ENCODE peak calls at places on chromosomes 11 and 22, in nine cellular contexts. One of them, this sample, is unnamed.

GRCh38 chr11:35852056-35852455 is 91.8 kb upstream of the LDLRAD3 start:
- DNase-seq in CD8-positive, alpha-beta T cell: no peak
- DNase-seq in MCF 10A: no peak
- DNase-seq in fibroblast of the conjunctiva: no peak
- DNase-seq in AG09309: no peak
- DNase-seq in NCI-H82: peak; percentile 39
- DNase-seq in SW 1271: no peak
- DNase-seq in ovary: no peak
- DNase-seq in amniotic stem cell: no peak
- DNase-seq in this sample: no peak

GRCh38 chr11:15663778-15664218 is 549.1 kb downstream of the INSC start:
- DNase-seq in ovary: no peak
- DNase-seq in NCI-H82: no peak
- DNase-seq in fibroblast of the conjunctiva: no peak
- DNase-seq in amniotic stem cell: no peak
- DNase-seq in SW 1271: no peak
- DNase-seq in CD8-positive, alpha-beta T cell: no peak
- DNase-seq in AG09309: no peak
- DNase-seq in MCF 10A: peak; percentile 25
- DNase-seq in this sample: no peak

GRCh38 chr22:19039796-19040580 is 82.2 kb downstream of the DGCR2 start:
- DNase-seq in NCI-H82: no peak
- DNase-seq in AG09309: no peak
- DNase-seq in amniotic stem cell: no peak
- DNase-seq in fibroblast of the conjunctiva: no peak
- DNase-seq in CD8-positive, alpha-beta T cell: no peak
- DNase-seq in ovary: no peak
- DNase-seq in SW 1271: no peak
- DNase-seq in MCF 10A: no peak
- DNase-seq in this sample: no peak

GRCh38 chr11:39541945-39542351 is 1917.5 kb downstream of the LRRC4C start:
- DNase-seq in MCF 10A: peak; percentile 51
- DNase-seq in fibroblast of the conjunctiva: no peak
- DNase-seq in CD8-positive, alpha-beta T cell: no peak
- DNase-seq in ovary: no peak
- DNase-seq in AG09309: no peak
- DNase-seq in SW 1271: no peak
- DNase-seq in amniotic stem cell: no peak
- DNase-seq in NCI-H82: no peak
- DNase-seq in this sample: no peak

GRCh38 chr22:28799125-28799833 is 1.1 kb downstream of the XBP1 start:
- DNase-seq in MCF 10A: peak; percentile 97
- DNase-seq in CD8-positive, alpha-beta T cell: no peak
- DNase-seq in amniotic stem cell: peak; percentile 75
- DNase-seq in fibroblast of the conjunctiva: peak; percentile 97
- DNase-seq in AG09309: peak; percentile 95
- DNase-seq in NCI-H82: peak; percentile 60
- DNase-seq in SW 1271: peak; percentile 46
- DNase-seq in ovary: peak; percentile 48
- DNase-seq in this sample: peak; percentile 41

GRCh38 chr22:38570841-38571364 is 920 bp upstream of the DMC1 start:
- DNase-seq in CD8-positive, alpha-beta T cell: peak; percentile 60
- DNase-seq in MCF 10A: peak; percentile 39
- DNase-seq in AG09309: no peak
- DNase-seq in amniotic stem cell: no peak
- DNase-seq in NCI-H82: peak; percentile 53
- DNase-seq in SW 1271: no peak
- DNase-seq in ovary: no peak
- DNase-seq in fibroblast of the conjunctiva: no peak
- DNase-seq in this sample: peak; percentile 31

GRCh38 chr22:39454385-39454871 is 2.4 kb upstream of the MGAT3 start:
- DNase-seq in amniotic stem cell: no peak
- DNase-seq in NCI-H82: no peak
- DNase-seq in fibroblast of the conjunctiva: no peak
- DNase-seq in SW 1271: no peak
- DNase-seq in MCF 10A: no peak
- DNase-seq in ovary: no peak
- DNase-seq in AG09309: no peak
- DNase-seq in CD8-positive, alpha-beta T cell: no peak
- DNase-seq in this sample: no peak

GRCh38 chr11:92211576-92212167 is 12.9 kb upstream of the FAT3 start:
- DNase-seq in fibroblast of the conjunctiva: no peak
- DNase-seq in AG09309: peak; percentile 14
- DNase-seq in ovary: peak; percentile 17
- DNase-seq in NCI-H82: peak; percentile 78
- DNase-seq in SW 1271: no peak
- DNase-seq in CD8-positive, alpha-beta T cell: no peak
- DNase-seq in amniotic stem cell: no peak
- DNase-seq in MCF 10A: peak; percentile 33
- DNase-seq in this sample: no peak

GRCh38 chr11:77361184-77361583 is 59.7 kb upstream of the GDPD4 start:
- DNase-seq in SW 1271: peak; percentile 55
- DNase-seq in amniotic stem cell: no peak
- DNase-seq in ovary: no peak
- DNase-seq in AG09309: peak; percentile 55
- DNase-seq in fibroblast of the conjunctiva: no peak
- DNase-seq in CD8-positive, alpha-beta T cell: no peak
- DNase-seq in NCI-H82: no peak
- DNase-seq in MCF 10A: no peak
- DNase-seq in this sample: no peak

This sample was measured in brain pericyte.